ENCODE peak calls at places on chromosomes 4 and X, in eight cellular contexts. I is GM06990, C is thyroid gland, U is brain microvascular endothelial cell, F is A549, V is NB4, J is astrocyte of the spinal cord, T is kidney. K is an unnamed sample.
A peak's percentile ranks its signal among the peaks of the same experiment; 100 is the strongest.

GRCh38 chr4:1347410-1347864 is 429 bp downstream of the UVSSA start:
- DNase-seq in I (peak; percentile 78), C (peak; percentile 76), U (peak; percentile 79), F (peak; percentile 49), V (peak; percentile 87), J (peak; percentile 84), T (peak; percentile 94), K (peak; percentile 82)

GRCh38 chr4:165542476-165542875 is 163.7 kb downstream of the CPE start:
- DNase-seq in I (no peak), C (no peak), U (no peak), F (no peak), V (no peak), J (no peak), T (no peak), K (no peak)

GRCh38 chr4:37601527-37601926 is 84.6 kb downstream of the RELL1 start:
- DNase-seq in I (no peak), C (no peak), U (peak; percentile 82), F (peak; percentile 9), V (peak; percentile 88), J (peak; percentile 46), T (no peak), K (peak; percentile 44)

GRCh38 chrX:63746278-63746677 is 38.7 kb downstream of the ARHGEF9 start:
- DNase-seq in I (no peak), C (no peak), U (peak; percentile 23), F (no peak), V (peak; percentile 1), J (no peak), T (no peak), K (peak; percentile 10)

GRCh38 chr4:72418458-72418857 is 150.6 kb downstream of the ADAMTS3 start:
- DNase-seq in I (no peak), C (peak; percentile 36), U (peak; percentile 80), F (no peak), V (no peak), J (peak; percentile 80), T (no peak), K (no peak)

GRCh38 chr4:4470208-4470607 is 71.6 kb downstream of the STX18 start:
- DNase-seq in I (no peak), C (no peak), U (no peak), F (no peak), V (no peak), J (no peak), T (no peak), K (no peak)

GRCh38 chrX:77436682-77437081 is 10.5 kb upstream of the FGF16 start:
- DNase-seq in I (no peak), C (no peak), U (peak; percentile 56), F (peak; percentile 23), V (peak; percentile 9), J (no peak), T (no peak), K (no peak)

GRCh38 chr4:152307669-152308068 is 228.2 kb downstream of the FBXW7 start:
- DNase-seq in I (no peak), C (no peak), U (no peak), F (no peak), V (no peak), J (no peak), T (no peak), K (no peak)

GRCh38 chrX:130770615-130771014 is 132.4 kb downstream of the ENOX2 start:
- DNase-seq in I (no peak), C (no peak), U (peak; percentile 70), F (peak; percentile 16), V (peak; percentile 2), J (peak; percentile 77), T (no peak), K (no peak)

GRCh38 chr4:138967313-138967712 is 48.3 kb upstream of the NOCT start:
- DNase-seq in I (peak; percentile 62), C (no peak), U (no peak), F (peak; percentile 79), V (peak; percentile 28), J (no peak), T (no peak), K (no peak)

GRCh38 chr4:25915359-25915716 is 1.3 kb downstream of the SMIM20 start:
- DNase-seq in I (no peak), C (no peak), U (peak; percentile 18), F (no peak), V (peak; percentile 31), J (no peak), T (no peak), K (no peak)

GRCh38 chr4:64857815-64858214 is 448.6 kb upstream of the TECRL start:
- DNase-seq in I (no peak), C (no peak), U (no peak), F (no peak), V (no peak), J (no peak), T (no peak), K (no peak)

GRCh38 chr4:121462660-121463261 is 81.9 kb upstream of the QRFPR start:
- DNase-seq in I (peak; percentile 17), C (peak; percentile 49), U (peak; percentile 60), F (peak; percentile 62), V (peak; percentile 67), J (peak; percentile 72), T (no peak), K (no peak)

GRCh38 chrX:54230440-54231148 is 47.5 kb upstream of the FAM120C start:
- DNase-seq in I (no peak), C (no peak), U (no peak), F (no peak), V (no peak), J (no peak), T (no peak), K (no peak)

GRCh38 chrX:97504435-97504834 is 620.7 kb downstream of the RPA4 start:
- DNase-seq in I (no peak), C (no peak), U (no peak), F (no peak), V (no peak), J (no peak), T (no peak), K (no peak)

GRCh38 chr4:51866835-51867234 is 23.9 kb downstream of the DCUN1D4 start:
- DNase-seq in I (no peak), C (no peak), U (no peak), F (no peak), V (no peak), J (no peak), T (no peak), K (no peak)

GRCh38 chr4:46073778-46074177 is 50.1 kb downstream of the GABRG1 start:
- DNase-seq in I (no peak), C (no peak), U (no peak), F (no peak), V (peak; percentile 20), J (no peak), T (no peak), K (no peak)

GRCh38 chr4:138910914-138911336 is 104.7 kb upstream of the NOCT start:
- DNase-seq in I (no peak), C (peak; percentile 30), U (peak; percentile 93), F (peak; percentile 90), V (no peak), J (peak; percentile 88), T (peak; percentile 85), K (peak; percentile 67)

GRCh38 chrX:150503898-150504219 is 64.6 kb upstream of the MTM1 start:
- DNase-seq in I (no peak), C (peak; percentile 11), U (no peak), F (no peak), V (no peak), J (no peak), T (no peak), K (peak; percentile 59)

DNA sequence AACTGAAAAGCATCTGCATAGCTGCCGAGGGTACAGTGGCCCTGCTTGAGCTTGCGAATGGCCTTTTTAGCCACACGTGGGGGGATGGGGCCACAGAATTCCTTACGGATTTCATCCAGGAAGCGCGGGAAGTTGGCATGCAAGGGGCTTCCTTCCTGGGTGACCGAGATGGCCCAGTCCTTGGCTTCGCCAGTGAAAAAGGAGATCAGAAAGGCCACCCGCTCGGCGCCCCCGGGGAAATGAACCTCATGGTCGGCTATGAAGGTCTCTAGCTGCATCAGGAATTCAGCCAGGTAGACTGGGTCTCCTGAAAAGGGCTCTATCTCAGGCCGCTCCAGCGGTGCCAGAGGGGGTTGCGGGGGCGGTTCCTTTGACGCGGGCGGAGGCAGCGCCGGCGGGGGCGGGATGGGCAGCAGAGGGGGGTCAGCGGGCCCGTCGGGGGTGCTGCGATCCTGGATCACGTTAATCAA is 918 bp downstream of the RTL5 start:
- DNase-seq in I (no peak), C (peak; percentile 32), U (no peak), F (no peak), V (no peak), J (no peak), T (peak; percentile 80), K (no peak)
- H3K4me3 ChIP-seq in I (no peak overlapping the region), C (peak overlapping the region; percentile 34), U (peak overlapping the region; percentile 55), F (peak overlapping the region; percentile 66), V (no peak overlapping the region), J (peak overlapping the region; percentile 49), T (peak overlapping the region; percentile 54), K (no peak overlapping the region)

GRCh38 chr4:145723336-145723735 is 43.4 kb downstream of the C4orf51 start:
- DNase-seq in I (no peak), C (no peak), U (no peak), F (no peak), V (no peak), J (no peak), T (no peak), K (no peak)
- TF ChIP-seq CTCF in I (peak; percentile 4), C (no peak), U (no peak), F (no peak), V (no peak), J (no peak), T (no peak), K (no peak)

GRCh38 chrX:15738686-15739016 is 581 bp downstream of the CA5B start:
- DNase-seq in I (no peak), C (no peak), U (no peak), F (no peak), V (no peak), J (no peak), T (no peak), K (no peak)
- H3K4me3 ChIP-seq in I (peak overlapping the region; percentile 62), C (no peak overlapping the region), U (peak overlapping the region; percentile 62), F (peak overlapping the region; percentile 57), V (no peak overlapping the region), J (peak overlapping the region; percentile 54), T (peak overlapping the region; percentile 69), K (no peak overlapping the region)

GRCh38 chrX:110281377-110281776 is 36.5 kb downstream of the AMMECR1 start:
- DNase-seq in I (no peak), C (no peak), U (no peak), F (no peak), V (no peak), J (no peak), T (no peak), K (no peak)

GRCh38 chrX:110280954-110281353 is 36.9 kb downstream of the AMMECR1 start:
- DNase-seq in I (no peak), C (no peak), U (no peak), F (no peak), V (no peak), J (peak; percentile 53), T (no peak), K (no peak)

GRCh38 chrX:110286126-110286525 is 31.8 kb downstream of the AMMECR1 start:
- DNase-seq in I (no peak), C (no peak), U (peak; percentile 77), F (peak; percentile 58), V (peak; percentile 9), J (peak; percentile 83), T (no peak), K (no peak)

GRCh38 chrX:110282922-110283321 is 35.0 kb downstream of the AMMECR1 start:
- DNase-seq in I (no peak), C (no peak), U (no peak), F (no peak), V (no peak), J (no peak), T (no peak), K (no peak)

DNA sequence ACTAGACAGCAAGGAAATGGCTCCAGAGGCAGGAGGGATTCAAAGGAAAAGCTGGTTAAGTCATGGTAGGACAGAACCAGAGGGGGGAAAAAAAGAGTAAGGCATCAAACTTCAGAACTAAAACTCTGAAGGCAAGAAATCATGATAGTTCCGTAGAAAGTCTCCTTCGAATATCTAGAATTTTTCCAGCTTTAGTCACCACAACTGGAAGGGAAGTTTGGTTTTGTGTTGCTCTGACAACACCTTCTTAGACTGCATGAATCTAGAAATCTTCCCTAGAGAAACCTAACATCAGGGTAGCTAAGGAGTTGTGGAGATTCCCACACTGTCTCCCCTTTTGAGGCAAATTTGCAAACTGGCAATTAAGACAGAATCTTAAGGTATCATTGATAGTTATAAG is 33.7 kb downstream of the AMMECR1 start:
- DNase-seq in I (no peak), C (no peak), U (peak; percentile 72), F (peak; percentile 58), V (no peak), J (peak; percentile 85), T (no peak), K (no peak)
- TF ChIP-seq CTCF in I (no peak), C (no peak), U (no peak), F (no peak), V (no peak), J (no peak), T (no peak), K (no peak)

K was measured in mucosa of descending colon.